ENCODE peak calls at places on chromosomes 13 and 19, in four cellular contexts. C, L, P and M are unnamed samples.
A peak's percentile ranks its signal among the peaks of the same experiment; 100 is the strongest.

GRCh38 chr13:29845440-29846056 is 4.9 kb downstream of the UBL3 start:
- DNase-seq in C (peak; percentile 50), L (no peak), P (no peak), M (no peak)

GRCh38 chr19:2503521-2504109 is 27.7 kb downstream of the GADD45B start:
- DNase-seq in C (peak; percentile 71), L (no peak), P (peak; percentile 67), M (no peak)

GRCh38 chr19:43735957-43736356 is 18.8 kb downstream of the SMG9 start:
- DNase-seq in C (peak; percentile 82), L (no peak), P (no peak), M (no peak)

GRCh38 chr19:35316560-35316959 is 12.4 kb upstream of the CD22 start:
- DNase-seq in C (no peak), L (no peak), P (peak; percentile 39), M (no peak)

GRCh38 chr19:4584670-4585460 is 25.4 kb upstream of the SEMA6B start:
- DNase-seq in C (no peak), L (no peak), P (no peak), M (no peak)

GRCh38 chr19:12137541-12137940 is 2.6 kb downstream of the ZNF20 start:
- DNase-seq in C (peak; percentile 9), L (no peak), P (no peak), M (no peak)

GRCh38 chr13:110233682-110234280 is 73.2 kb downstream of the COL4A1 start:
- DNase-seq in C (peak; percentile 67), L (no peak), P (no peak), M (no peak)

GRCh38 chr13:100533588-100534041 is 55.0 kb downstream of the GGACT start:
- DNase-seq in C (no peak), L (no peak), P (no peak), M (no peak)

GRCh38 chr19:6873708-6874431 is 13.5 kb upstream of the ADGRE1 start:
- DNase-seq in C (no peak), L (no peak), P (no peak), M (no peak)

GRCh38 chr19:7394728-7395359 is 46.1 kb downstream of the ARHGEF18 start:
- DNase-seq in C (peak; percentile 90), L (peak; percentile 91), P (peak; percentile 93), M (no peak)

GRCh38 chr13:77511552-77511951 is 24.0 kb upstream of the SCEL start:
- DNase-seq in C (no peak), L (no peak), P (no peak), M (no peak)

GRCh38 chr13:39684531-39685137 is 29.2 kb downstream of the COG6 start:
- DNase-seq in C (peak; percentile 72), L (no peak), P (no peak), M (no peak)

GRCh38 chr19:41936961-41937360 is 8.7 kb upstream of the ERFL start:
- DNase-seq in C (no peak), L (no peak), P (peak; percentile 47), M (no peak)

GRCh38 chr13:24261566-24261965 is 47.8 kb upstream of the C1QTNF9 start:
- DNase-seq in C (no peak), L (no peak), P (no peak), M (no peak)

GRCh38 chr19:13428352-13428751 is 77.9 kb downstream of the CACNA1A start:
- DNase-seq in C (peak; percentile 23), L (no peak), P (no peak), M (no peak)

GRCh38 chr13:77919351-77920294 is 992 bp upstream of the EDNRB start:
- DNase-seq in C (peak; percentile 34), L (peak; percentile 64), P (peak; percentile 59), M (no peak)

GRCh38 chr13:102944821-102945220 is 99.0 kb downstream of the ERCC5 start:
- DNase-seq in C (no peak), L (no peak), P (no peak), M (no peak)

GRCh38 chr19:32098953-32099352 is 246.5 kb upstream of the ZNF507 start:
- DNase-seq in C (no peak), L (no peak), P (no peak), M (no peak)

GRCh38 chr13:42615691-42616090 is 41.7 kb downstream of the TNFSF11 start:
- DNase-seq in C (peak; percentile 61), L (no peak), P (no peak), M (no peak)

GRCh38 chr19:54211214-54211613 is 10.6 kb downstream of the RPS9 start:
- DNase-seq in C (no peak), L (no peak), P (no peak), M (no peak)

GRCh38 chr19:45601524-45602522 is at the start of gene GPR4:
- DNase-seq in C (no peak), L (peak; percentile 57), P (no peak), M (no peak)

GRCh38 chr13:20633802-20634201 is 66.8 kb downstream of the IFT88 start:
- DNase-seq in C (no peak), L (no peak), P (no peak), M (no peak)

GRCh38 chr19:10001899-10002298 is 8.4 kb downstream of the COL5A3 start:
- DNase-seq in C (peak; percentile 14), L (peak; percentile 45), P (peak; percentile 81), M (no peak)
- TF ChIP-seq CTCF in C (peak; percentile 62), L (no peak), P (no peak), M (peak; percentile 73)

GRCh38 chr19:30738047-30738446 is 365.9 kb downstream of the ZNF536 start:
- DNase-seq in C (no peak), L (no peak), P (no peak), M (no peak)

GRCh38 chr19:30731596-30731995 is 359.4 kb downstream of the ZNF536 start:
- DNase-seq in C (no peak), L (no peak), P (no peak), M (no peak)

GRCh38 chr19:30739394-30739793 is 367.2 kb downstream of the ZNF536 start:
- DNase-seq in C (no peak), L (no peak), P (no peak), M (no peak)

DNA sequence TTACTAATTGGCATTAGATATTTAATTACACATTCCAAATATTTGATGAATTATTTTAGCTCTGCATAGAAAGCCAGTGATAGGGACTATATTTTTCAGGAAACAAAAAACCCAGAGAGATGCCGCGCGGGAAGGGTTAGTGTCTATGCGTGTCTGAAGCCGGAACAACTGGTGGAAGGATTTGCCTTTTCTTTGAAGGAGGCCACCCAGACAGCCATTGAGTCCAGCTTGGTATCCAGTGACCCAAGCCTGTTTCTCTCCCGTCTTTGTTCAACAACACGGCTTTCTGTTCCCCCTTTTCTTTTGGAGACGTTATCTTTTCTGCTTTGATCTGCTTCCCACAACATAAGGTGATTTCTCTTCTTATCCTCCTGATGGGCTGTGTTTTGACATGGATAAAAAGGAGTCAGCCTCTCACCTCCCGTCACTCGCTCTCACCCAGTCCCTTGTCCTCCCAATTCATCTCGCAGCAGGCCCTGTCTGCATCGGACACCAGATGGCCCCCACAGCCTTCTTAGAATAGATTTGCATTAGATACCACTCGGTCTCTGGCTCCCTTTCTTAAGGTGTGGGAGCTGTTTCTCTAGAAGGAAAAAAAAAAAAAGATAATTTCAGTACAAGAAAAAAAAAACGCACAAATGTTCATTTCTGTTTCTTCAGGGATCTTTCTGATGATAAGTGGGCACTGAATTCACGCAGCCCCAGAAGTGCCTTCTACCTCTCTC is 361.8 kb downstream of the ZNF536 start:
- DNase-seq in C (no peak), L (no peak), P (no peak), M (no peak)
- TF ChIP-seq CTCF in C (peak; percentile 7), L (no peak), P (no peak), M (peak; percentile 31)

GRCh38 chr13:87810391-87810801 is 139.2 kb downstream of the SLITRK5 start:
- DNase-seq in C (no peak), L (no peak), P (no peak), M (peak; percentile 63)
- TF ChIP-seq CTCF in C (no peak), L (no peak), P (no peak), M (no peak)

GRCh38 chr13:51922771-51923480 is 61.2 kb downstream of the CCDC70 start:
- DNase-seq in C (no peak), L (no peak), P (no peak), M (no peak)

GRCh38 chr13:51924756-51925544 is 63.2 kb downstream of the CCDC70 start:
- DNase-seq in C (no peak), L (no peak), P (no peak), M (no peak)

GRCh38 chr13:51921790-51922740 is 60.3 kb downstream of the CCDC70 start:
- DNase-seq in C (peak; percentile 31), L (no peak), P (no peak), M (no peak)

GRCh38 chr13:51925865-51926527 is 64.2 kb downstream of the CCDC70 start:
- DNase-seq in C (no peak), L (no peak), P (no peak), M (no peak)

DNA sequence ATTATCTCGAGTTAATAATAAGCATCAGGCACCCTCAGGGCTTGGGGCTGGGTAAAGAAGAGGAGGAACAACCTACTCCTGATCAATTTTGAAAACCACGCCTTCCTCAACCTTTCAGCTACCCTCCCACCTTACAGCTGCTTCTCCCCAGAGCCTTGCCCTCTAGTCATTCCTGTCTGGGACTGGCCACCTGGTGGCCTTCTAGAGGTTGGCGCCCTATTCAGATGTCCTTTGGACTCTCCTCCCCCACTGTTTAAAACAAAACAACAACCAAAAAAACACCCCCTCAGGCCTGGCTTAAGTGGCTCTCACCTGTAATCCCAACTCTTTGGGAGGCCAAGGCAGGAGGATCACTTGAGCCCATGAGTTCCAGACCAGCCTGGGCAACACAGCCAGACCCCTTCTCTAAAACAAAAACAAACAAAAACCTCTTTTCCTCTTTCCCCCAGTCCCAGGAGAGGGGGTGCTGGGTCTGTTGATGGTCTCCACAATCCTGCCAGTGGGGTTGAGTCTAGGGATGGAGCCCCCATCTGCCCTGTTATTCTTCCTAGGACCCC is 62.3 kb downstream of the CCDC70 start:
- DNase-seq in C (no peak), L (peak; percentile 7), P (no peak), M (no peak)
- TF ChIP-seq CTCF in C (peak; percentile 34), L (no peak), P (no peak), M (peak; percentile 43)

GRCh38 chr13:67844544-67844943 is 614.4 kb upstream of the PCDH9 start:
- DNase-seq in C (no peak), L (no peak), P (no peak), M (no peak)

DNA sequence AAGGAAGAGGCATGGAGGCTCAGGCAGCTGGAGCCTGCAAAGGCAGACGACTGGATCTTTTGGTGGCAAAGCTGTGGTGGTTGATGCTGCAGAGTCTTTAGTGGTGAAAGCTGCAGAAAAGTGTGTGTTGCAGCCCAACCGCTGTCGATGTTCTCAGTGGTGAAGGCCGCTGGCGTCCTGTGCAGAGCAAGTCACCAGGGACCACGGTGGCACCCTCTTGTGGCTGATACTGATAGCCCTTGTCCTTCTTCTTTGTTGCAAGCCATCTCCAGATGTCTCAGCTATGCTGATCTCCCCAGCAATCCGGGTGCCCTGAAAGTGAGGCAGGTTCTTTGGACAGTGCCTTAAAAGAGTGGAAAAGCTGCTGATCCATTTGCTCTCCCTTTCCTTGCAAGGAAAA is 610.9 kb upstream of the PCDH9 start:
- DNase-seq in C (no peak), L (no peak), P (peak; percentile 38), M (no peak)
- TF ChIP-seq CTCF in C (no peak), L (no peak), P (no peak), M (no peak)